ENCODE peak calls at places on chromosomes 5 and 9, in nine cellular contexts. M is aorta, V is heart left ventricle, T is body of pancreas, F is RWPE2, O is tibial nerve, Y is mucosa of descending colon, J is suprapubic skin, B is right atrium auricular region. U is an unnamed sample. For H3K4me1, the result is how much of the 10 kb centered on the place peaks cover.

GRCh38 chr9:36551868-36552267 is 20.8 kb upstream of the MELK start:
- DNase-seq in M (no peak), V (no peak), T (no peak), F (no peak), O (no peak), Y (no peak), J (no peak), B (no peak), U (no peak)

GRCh38 chr9:131348631-131349521 is 45.0 kb upstream of the PRRC2B start:
- DNase-seq in M (peak), V (no peak), T (peak), F (no peak), O (no peak), Y (no peak), J (peak), B (no peak), U (no peak)

GRCh38 chr9:78566521-78566920 is 269.6 kb downstream of the PSAT1 start:
- DNase-seq in M (no peak), V (no peak), T (no peak), F (no peak), O (no peak), Y (no peak), J (no peak), B (no peak), U (no peak)

GRCh38 chr9:135592625-135593024 is 31.1 kb downstream of the PAEP start:
- DNase-seq in M (no peak), V (no peak), T (no peak), F (no peak), O (no peak), Y (no peak), J (no peak), B (no peak), U (no peak)

GRCh38 chr9:133531293-133531692 is 3.2 kb upstream of the ADAMTSL2 start:
- DNase-seq in M (no peak), V (no peak), T (no peak), F (no peak), O (no peak), Y (no peak), J (no peak), B (no peak), U (no peak)

GRCh38 chr9:6901179-6901578 is 143.4 kb downstream of the KDM4C start:
- DNase-seq in M (no peak), V (no peak), T (no peak), F (no peak), O (no peak), Y (no peak), J (no peak), B (no peak), U (no peak)

GRCh38 chr5:57676228-57677098 is 193.9 kb upstream of the ACTBL2 start:
- DNase-seq in M (no peak), V (no peak), T (no peak), F (no peak), O (no peak), Y (no peak), J (no peak), B (no peak), U (no peak)

GRCh38 chr5:38616061-38616460 is 59.6 kb upstream of the LIFR start:
- DNase-seq in M (no peak), V (no peak), T (no peak), F (no peak), O (no peak), Y (no peak), J (no peak), B (no peak), U (no peak)

GRCh38 chr9:84153885-84154284 is 173.3 kb downstream of the RMI1 start:
- DNase-seq in M (no peak), V (no peak), T (no peak), F (no peak), O (no peak), Y (no peak), J (no peak), B (no peak), U (no peak)

GRCh38 chr5:110054240-110054639 is 364.5 kb downstream of the MAN2A1 start:
- DNase-seq in M (peak), V (no peak), T (peak), F (peak), O (peak), Y (peak), J (peak), B (no peak), U (no peak)

GRCh38 chr5:103234239-103234975 is 24.2 kb upstream of the MACIR start:
- DNase-seq in M (no peak), V (no peak), T (no peak), F (no peak), O (no peak), Y (no peak), J (no peak), B (no peak), U (no peak)

GRCh38 chr5:88729476-88730182 is 153.4 kb downstream of the MEF2C start:
- DNase-seq in M (peak), V (peak), T (peak), F (no peak), O (peak), Y (peak), J (peak), B (peak), U (peak)

GRCh38 chr9:655875-656274 is 185.6 kb upstream of the DMRT1 start:
- DNase-seq in M (peak), V (peak), T (peak), F (no peak), O (peak), Y (no peak), J (peak), B (peak), U (peak)

GRCh38 chr9:111759762-111760639 is 34.7 kb downstream of the SHOC1 start:
- DNase-seq in M (no peak), V (no peak), T (peak), F (no peak), O (peak), Y (peak), J (no peak), B (no peak), U (no peak)

GRCh38 chr5:136087961-136088871 is 44.4 kb upstream of the SMAD5 start:
- DNase-seq in M (peak), V (peak), T (peak), F (no peak), O (no peak), Y (peak), J (peak), B (peak), U (peak)

GRCh38 chr5:51843893-51844292 is 460.6 kb downstream of the ISL1 start:
- DNase-seq in M (no peak), V (no peak), T (no peak), F (no peak), O (no peak), Y (no peak), J (no peak), B (no peak), U (peak)

GRCh38 chr5:132000677-132001453 is 10.6 kb downstream of the ACSL6 start:
- DNase-seq in M (peak), V (no peak), T (no peak), F (peak), O (no peak), Y (peak), J (peak), B (no peak), U (no peak)

GRCh38 chr9:86822006-86822405 is 125.3 kb downstream of the GAS1 start:
- DNase-seq in M (no peak), V (no peak), T (no peak), F (no peak), O (no peak), Y (no peak), J (no peak), B (no peak), U (no peak)

GRCh38 chr5:133440467-133441115 is 171.8 kb downstream of the FSTL4 start:
- DNase-seq in M (no peak), V (no peak), T (no peak), F (no peak), O (no peak), Y (no peak), J (no peak), B (peak), U (no peak)

GRCh38 chr5:111384220-111384619 is 128.1 kb downstream of the STARD4 start:
- DNase-seq in M (no peak), V (no peak), T (no peak), F (no peak), O (no peak), Y (no peak), J (no peak), B (no peak), U (no peak)

GRCh38 chr5:78574731-78575161 is 73.8 kb downstream of the LHFPL2 start:
- DNase-seq in M (no peak), V (peak), T (no peak), F (no peak), O (no peak), Y (no peak), J (no peak), B (no peak), U (no peak)

GRCh38 chr5:96481396-96481795 is 48.3 kb upstream of the PCSK1 start:
- DNase-seq in M (no peak), V (no peak), T (no peak), F (no peak), O (no peak), Y (no peak), J (no peak), B (no peak), U (no peak)

GRCh38 chr9:96460470-96460869 is 10.5 kb downstream of the HABP4 start:
- DNase-seq in M (no peak), V (no peak), T (no peak), F (no peak), O (no peak), Y (no peak), J (no peak), B (no peak), U (no peak)

DNA sequence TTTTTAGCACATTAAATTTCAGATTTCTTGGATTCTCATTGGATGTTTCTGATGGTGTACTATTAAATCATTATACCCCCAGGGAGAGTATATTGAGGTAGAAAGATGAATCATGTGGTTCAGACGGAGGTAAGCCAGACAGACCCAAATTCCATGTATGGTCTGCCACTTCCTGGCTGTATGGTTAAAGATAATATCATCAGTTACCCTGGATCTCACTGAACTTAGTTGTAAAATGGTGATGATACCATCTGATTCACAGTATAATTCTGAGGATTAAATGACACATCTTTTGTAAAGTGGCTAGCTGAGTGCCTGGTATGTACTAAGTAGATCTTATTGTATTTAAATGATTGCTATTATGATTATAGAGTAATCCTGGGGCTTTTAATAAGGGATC is 9.3 kb downstream of the SLC27A6 start:
- DNase-seq in M (no peak), V (no peak), T (no peak), F (no peak), O (no peak), Y (no peak), J (no peak), B (no peak), U (no peak)
- H3K4me1 ChIP-seq in M (under half), V (under half), T (under half), F (under half), O (under half), Y (under half), J (under half), B (under half), U (under half)

GRCh38 chr5:143395638-143396352 is 7.7 kb downstream of the NR3C1 start:
- DNase-seq in M (no peak), V (no peak), T (no peak), F (no peak), O (no peak), Y (no peak), J (no peak), B (no peak), U (no peak)

GRCh38 chr5:143393516-143393915 is 10.0 kb downstream of the NR3C1 start:
- DNase-seq in M (no peak), V (no peak), T (no peak), F (no peak), O (no peak), Y (no peak), J (no peak), B (no peak), U (no peak)

GRCh38 chr5:143386725-143387124 is 16.8 kb downstream of the NR3C1 start:
- DNase-seq in M (no peak), V (no peak), T (no peak), F (no peak), O (no peak), Y (no peak), J (no peak), B (no peak), U (no peak)

GRCh38 chr5:143390258-143390657 is 13.2 kb downstream of the NR3C1 start:
- DNase-seq in M (no peak), V (no peak), T (no peak), F (no peak), O (no peak), Y (no peak), J (no peak), B (no peak), U (no peak)

GRCh38 chr5:143390941-143391340 is 12.5 kb downstream of the NR3C1 start:
- DNase-seq in M (no peak), V (no peak), T (no peak), F (no peak), O (no peak), Y (no peak), J (no peak), B (no peak), U (no peak)
- H3K4me1 ChIP-seq in M (under half), V (half or more), T (half or more), F (under half), O (half or more), Y (under half), J (half or more), B (under half), U (under half)

GRCh38 chr9:127212453-127212852 is 52.1 kb upstream of the GARNL3 start:
- DNase-seq in M (no peak), V (no peak), T (no peak), F (no peak), O (no peak), Y (no peak), J (peak), B (no peak), U (no peak)

GRCh38 chr9:127211983-127212382 is 52.6 kb upstream of the GARNL3 start:
- DNase-seq in M (no peak), V (no peak), T (no peak), F (peak), O (no peak), Y (no peak), J (peak), B (no peak), U (no peak)

GRCh38 chr9:127209948-127210621 is 54.5 kb upstream of the GARNL3 start:
- DNase-seq in M (no peak), V (no peak), T (no peak), F (no peak), O (no peak), Y (no peak), J (no peak), B (no peak), U (no peak)

GRCh38 chr9:127209220-127209619 is 55.4 kb upstream of the GARNL3 start:
- DNase-seq in M (no peak), V (no peak), T (no peak), F (no peak), O (no peak), Y (no peak), J (no peak), B (no peak), U (no peak)

DNA sequence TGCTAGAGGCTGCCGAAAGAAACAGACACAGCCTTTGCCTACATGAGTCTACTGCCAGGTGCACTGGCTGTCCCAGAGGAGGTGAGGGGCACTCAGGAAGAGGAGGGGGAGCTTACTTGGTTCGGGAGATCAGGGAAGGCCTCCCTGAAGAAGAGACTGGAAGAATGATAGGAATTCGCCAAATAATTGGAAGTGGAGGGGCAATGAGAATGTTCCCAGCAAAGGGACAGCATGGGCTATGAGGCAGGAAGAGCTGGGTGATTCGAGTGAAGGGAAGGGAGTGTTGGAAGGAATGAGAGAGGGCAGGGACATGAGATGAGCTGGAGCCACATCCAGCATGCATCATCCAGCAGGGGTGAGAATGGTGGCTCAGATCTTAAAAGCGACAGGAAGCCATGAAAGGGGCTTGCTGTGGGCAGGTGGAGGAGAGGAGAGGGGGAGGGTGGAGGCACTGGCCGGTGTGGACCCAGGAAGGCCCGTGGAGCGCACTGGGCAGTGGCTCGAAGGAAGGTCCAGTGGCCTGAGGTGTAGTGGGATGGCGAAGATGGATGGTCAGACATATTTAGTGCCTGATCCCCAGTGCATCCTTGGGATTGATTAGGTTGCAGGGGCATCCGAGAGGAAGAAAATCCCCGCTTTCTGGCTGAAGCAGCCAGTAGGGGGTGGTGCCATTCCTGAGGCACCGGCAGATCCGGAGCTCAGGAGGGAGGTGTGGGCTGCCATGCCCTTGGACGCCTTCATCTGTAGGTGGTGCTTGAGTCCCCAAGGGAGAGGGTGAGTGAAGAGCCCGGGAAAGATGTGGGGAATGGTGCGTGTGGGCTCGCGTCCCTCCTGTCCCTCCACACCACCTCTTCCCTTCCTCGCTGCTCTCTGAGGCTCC is 53.5 kb upstream of the GARNL3 start:
- DNase-seq in M (no peak), V (no peak), T (no peak), F (no peak), O (no peak), Y (no peak), J (peak), B (no peak), U (no peak)
- H3K4me1 ChIP-seq in M (under half), V (under half), T (under half), F (under half), O (under half), Y (under half), J (under half), B (under half), U (under half)

DNA sequence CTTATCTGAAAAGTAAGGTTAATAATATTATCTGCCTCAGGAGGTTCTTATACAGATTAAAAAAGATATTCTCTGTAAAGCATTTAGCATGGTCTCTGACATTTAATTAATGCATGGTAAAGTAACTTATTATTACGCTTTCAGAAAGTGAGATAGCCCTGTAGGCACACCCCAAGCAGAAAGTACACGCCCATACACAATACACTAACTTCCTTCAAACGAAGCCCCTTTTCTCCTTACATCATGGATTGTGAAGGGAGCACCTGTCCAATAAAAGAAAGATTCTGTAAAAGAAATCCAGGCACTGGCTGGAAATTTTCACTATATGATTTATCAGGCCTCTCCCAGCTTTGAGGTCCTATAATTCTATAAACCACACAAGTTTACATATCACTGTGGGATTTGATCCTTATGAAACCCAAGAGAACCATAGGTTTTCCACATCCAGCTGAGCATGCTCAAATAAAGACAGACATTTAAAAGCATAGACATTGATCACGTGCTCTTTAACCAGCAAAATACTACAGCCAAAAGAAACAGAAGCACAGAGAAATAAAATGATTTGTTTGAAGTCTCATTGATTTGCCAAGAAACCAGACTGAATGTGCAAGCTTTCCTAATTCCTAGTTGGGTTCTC is 14.1 kb upstream of the NR3C1 start:
- DNase-seq in M (no peak), V (no peak), T (no peak), F (no peak), O (no peak), Y (no peak), J (no peak), B (no peak), U (no peak)
- H3K4me1 ChIP-seq in M (under half), V (under half), T (under half), F (under half), O (under half), Y (under half), J (under half), B (under half), U (under half)